ENCODE peak calls at places on chromosome 9, in six cellular contexts. N, E, O, D, V and Z are unnamed samples.
A peak's percentile ranks its signal among the peaks of the same experiment; 100 is the strongest.

GRCh38 chr9:18331808-18332209 is 142.1 kb upstream of the ADAMTSL1 start:
- DNase-seq in N (no peak), V (no peak), O (no peak), D (no peak), E (no peak), Z (no peak)

GRCh38 chr9:94002316-94003140 is 47.4 kb upstream of the BARX1 start:
- DNase-seq in O (peak; percentile 75), N (peak; percentile 18), V (peak; percentile 75), E (no peak), D (peak; percentile 61), Z (no peak)

GRCh38 chr9:124559871-124560270 is 52.7 kb upstream of the NR5A1 start:
- DNase-seq in O (no peak), N (no peak), E (no peak), D (no peak), V (no peak), Z (no peak)

GRCh38 chr9:127637322-127637847 is 25.3 kb downstream of the STXBP1 start:
- DNase-seq in V (peak; percentile 54), O (no peak), E (no peak), N (no peak), D (peak; percentile 38), Z (no peak)

GRCh38 chr9:128120741-128121465 is 6.6 kb downstream of the PTGES2 start:
- DNase-seq in N (no peak), V (no peak), E (no peak), O (no peak), D (no peak), Z (no peak)

GRCh38 chr9:4334439-4334838 is 34.6 kb upstream of the GLIS3 start:
- DNase-seq in E (no peak), O (no peak), N (no peak), D (peak; percentile 46), V (no peak), Z (no peak)

GRCh38 chr9:121744002-121744686 is 92.7 kb downstream of the DAB2IP start:
- DNase-seq in O (no peak), N (peak; percentile 70), V (peak; percentile 55), D (peak; percentile 74), E (no peak), Z (peak; percentile 56)

GRCh38 chr9:75027187-75028107 is 646 bp downstream of the CARNMT1 start:
- DNase-seq in N (peak; percentile 17), O (peak; percentile 79), D (peak; percentile 30), V (peak; percentile 81), E (no peak), Z (peak; percentile 41)

GRCh38 chr9:128927731-128928411 is 7.1 kb downstream of the PHYHD1 start:
- DNase-seq in O (peak; percentile 84), N (no peak), D (no peak), V (peak; percentile 75), E (peak; percentile 9), Z (peak; percentile 63)

GRCh38 chr9:107251756-107252322 is 31.2 kb upstream of the RAD23B start:
- DNase-seq in N (no peak), D (peak; percentile 97), E (no peak), V (peak; percentile 60), O (no peak), Z (no peak)

GRCh38 chr9:36208521-36209253 is 18.0 kb downstream of the CLTA start:
- DNase-seq in O (no peak), N (no peak), E (no peak), V (no peak), D (no peak), Z (no peak)

GRCh38 chr9:128244443-128245226 is 31.2 kb downstream of the GOLGA2 start:
- DNase-seq in N (no peak), D (peak; percentile 51), V (peak; percentile 82), E (no peak), O (no peak), Z (no peak)

GRCh38 chr9:2414465-2414864 is 207.1 kb upstream of the VLDLR start:
- DNase-seq in N (no peak), O (no peak), E (no peak), V (no peak), D (no peak), Z (no peak)

GRCh38 chr9:15725953-15726352 is 173.1 kb downstream of the CCDC171 start:
- DNase-seq in D (no peak), V (no peak), N (no peak), O (no peak), E (no peak), Z (no peak)

GRCh38 chr9:29289365-29289764 is 1716.1 kb upstream of the C9orf72 start:
- DNase-seq in D (no peak), N (no peak), O (no peak), E (no peak), V (no peak), Z (no peak)

GRCh38 chr9:105232207-105232606 is 12.2 kb upstream of the SLC44A1 start:
- DNase-seq in E (no peak), O (no peak), V (no peak), D (no peak), N (no peak), Z (no peak)

GRCh38 chr9:105237246-105237645 is 7.2 kb upstream of the SLC44A1 start:
- DNase-seq in N (no peak), D (no peak), E (no peak), V (no peak), O (no peak), Z (no peak)

GRCh38 chr9:105238302-105238701 is 6.1 kb upstream of the SLC44A1 start:
- DNase-seq in V (no peak), N (no peak), D (no peak), E (no peak), O (no peak), Z (no peak)

DNA sequence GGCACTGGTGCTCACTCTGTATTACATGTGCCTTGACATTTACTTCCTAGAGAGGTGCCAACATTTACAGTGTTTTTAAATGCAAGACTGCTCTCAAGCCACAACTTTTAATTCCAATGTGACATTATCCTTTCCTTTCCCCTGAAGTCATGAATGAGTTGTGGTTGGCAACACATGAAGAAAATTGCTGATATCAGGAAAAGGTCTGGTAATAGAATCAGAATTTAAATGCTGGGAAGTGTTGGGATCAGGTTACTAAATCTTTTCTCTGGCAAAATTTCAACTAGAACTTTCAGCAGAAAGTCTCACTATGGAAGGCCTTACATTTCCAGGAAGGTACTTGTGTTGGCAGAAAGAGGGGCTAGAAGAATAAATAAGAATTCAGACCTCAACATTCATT is 10.6 kb upstream of the SLC44A1 start:
- DNase-seq in V (no peak), N (no peak), O (no peak), E (no peak), D (no peak), Z (no peak)
- TF ChIP-seq TAF1 in V (no peak), N (no peak), O (no peak), E (no peak), D (no peak), Z (no peak)

GRCh38 chr9:113456235-113456634 is 7.3 kb upstream of the RGS3 start:
- DNase-seq in N (no peak), D (peak; percentile 41), V (no peak), E (no peak), O (no peak), Z (no peak)

GRCh38 chr9:113452206-113452605 is 11.3 kb upstream of the RGS3 start:
- DNase-seq in O (no peak), N (no peak), V (no peak), D (no peak), E (no peak), Z (no peak)

DNA sequence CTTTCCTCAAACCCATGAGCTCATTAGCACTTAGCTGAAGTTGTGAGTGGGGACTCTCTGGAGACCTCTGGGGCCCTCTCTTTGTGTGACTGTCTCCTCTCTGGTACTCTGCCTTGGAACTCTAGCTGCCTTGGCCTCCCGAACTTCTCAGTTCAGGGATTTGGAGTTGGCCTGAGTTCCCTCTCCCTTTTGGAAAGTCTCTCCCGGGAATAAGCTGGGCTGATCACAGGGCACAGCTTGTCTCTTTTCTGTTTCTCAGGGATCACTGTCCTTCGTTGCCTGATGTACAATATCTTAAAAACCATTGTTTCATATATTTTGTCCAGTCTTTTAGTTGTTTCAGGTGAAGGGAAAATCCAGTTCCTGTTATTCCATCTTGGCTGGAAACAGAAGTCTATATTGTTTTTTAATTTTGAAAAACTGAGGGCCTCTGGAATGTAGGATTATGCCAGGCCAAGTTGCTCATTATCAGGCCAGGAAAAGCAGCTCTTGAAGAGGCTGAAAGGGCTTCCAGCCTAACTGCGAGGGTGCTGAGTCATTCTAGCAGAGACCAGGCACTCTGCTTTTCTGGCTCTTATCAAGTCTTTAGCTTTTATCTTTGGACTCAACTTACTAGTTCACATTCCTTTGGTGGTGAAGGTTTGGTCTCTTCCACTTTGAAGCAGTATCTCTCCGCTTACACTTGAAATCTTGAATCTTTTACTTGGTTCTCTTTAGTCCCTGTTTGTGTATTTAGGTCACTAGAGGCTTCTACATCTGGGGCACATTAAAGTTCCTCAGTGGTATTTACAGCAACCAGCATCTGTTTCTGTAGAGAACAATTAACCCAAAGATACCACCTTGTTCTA is 8.4 kb upstream of the RGS3 start:
- DNase-seq in V (peak; percentile 95), E (no peak), D (peak; percentile 83), O (no peak), N (no peak), Z (no peak)
- TF ChIP-seq POLR2A in V (no peak), E (no peak), D (no peak), O (no peak), N (no peak), Z (no peak)

GRCh38 chr9:98175762-98176161 is 16.7 kb downstream of the CORO2A start:
- DNase-seq in N (no peak), D (no peak), V (no peak), E (no peak), O (no peak), Z (no peak)
- TF ChIP-seq POLR2AphosphoS5 in N (no peak), D (no peak), V (no peak), E (no peak), O (no peak), Z (no peak)

GRCh38 chr9:98943682-98944129 is at the start of gene COL15A1:
- DNase-seq in O (no peak), V (peak; percentile 67), E (no peak), N (peak; percentile 19), D (no peak), Z (no peak)
- TF ChIP-seq TAF1 in O (no peak), V (no peak), E (no peak), N (no peak), D (no peak), Z (no peak)

GRCh38 chr9:115353681-115354080 is 235.7 kb upstream of the TNC start:
- DNase-seq in O (no peak), E (no peak), N (no peak), V (no peak), D (no peak), Z (no peak)
- TF ChIP-seq POLR2A in O (no peak), E (no peak), N (no peak), V (no peak), D (no peak), Z (no peak)

DNA sequence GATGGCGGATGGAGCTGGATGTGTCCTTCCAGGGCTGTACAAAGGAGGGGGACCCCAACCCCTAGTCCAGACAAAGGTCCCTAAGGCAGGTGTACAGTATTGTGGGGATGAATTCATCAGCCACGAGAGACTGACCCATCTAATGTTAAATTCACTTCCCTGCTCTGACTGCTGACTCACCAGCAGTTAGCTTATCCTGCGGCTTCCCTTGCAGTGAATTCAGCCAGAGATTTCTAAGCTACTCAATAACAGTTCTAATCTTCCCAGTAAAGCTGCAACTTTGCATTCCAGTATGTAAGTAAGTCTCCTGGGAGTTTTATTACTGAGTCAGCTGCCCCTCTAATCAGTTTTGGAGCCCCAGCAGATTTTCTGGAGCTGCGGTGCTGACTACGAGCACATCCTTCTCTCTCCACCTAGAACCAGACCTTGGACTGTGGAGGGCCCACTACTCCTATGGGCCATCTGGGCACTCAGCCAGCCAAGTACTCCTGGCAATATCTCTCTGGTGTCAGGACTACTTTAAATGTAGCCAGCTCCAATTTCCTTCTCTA is 16.1 kb downstream of the B4GALT1 start:
- DNase-seq in E (no peak), V (peak; percentile 68), D (peak; percentile 63), N (no peak), O (no peak), Z (no peak)
- TF ChIP-seq POLR2AphosphoS5 in E (no peak), V (no peak), D (no peak), N (no peak), O (no peak), Z (no peak)